ENCODE peak calls at places on chromosomes 11 and 22, in six cellular contexts. K, O, E, Q, D and F are unnamed samples.

GRCh38 chr22:38710866-38711265 is 5.1 kb downstream of the GTPBP1 start:
- DNase-seq in K (no peak), O (no peak), E (no peak), Q (no peak), D (no peak), F (no peak)

GRCh38 chr11:92316410-92316809 is 91.8 kb downstream of the FAT3 start:
- DNase-seq in K (no peak), O (no peak), E (no peak), Q (no peak), D (no peak), F (no peak)

GRCh38 chr11:44577231-44577834 is 11.9 kb downstream of the CD82 start:
- DNase-seq in K (no peak), O (no peak), E (no peak), Q (no peak), D (no peak), F (no peak)

GRCh38 chr11:103091441-103091809 is 535 bp downstream of the DCUN1D5 start:
- DNase-seq in K (peak), O (peak), E (peak), Q (peak), D (peak), F (peak)

GRCh38 chr11:70641366-70641765 is 243.0 kb downstream of the CTTN start:
- DNase-seq in K (no peak), O (no peak), E (no peak), Q (no peak), D (no peak), F (no peak)

GRCh38 chr11:112761911-112762685 is 199.1 kb upstream of the NCAM1 start:
- DNase-seq in K (no peak), O (no peak), E (no peak), Q (no peak), D (no peak), F (no peak)

GRCh38 chr11:45179686-45180085 is 33.2 kb downstream of the PRDM11 start:
- DNase-seq in K (no peak), O (no peak), E (no peak), Q (no peak), D (no peak), F (no peak)

GRCh38 chr11:770642-771616 is 6.4 kb downstream of the GATD1 start:
- DNase-seq in K (no peak), O (no peak), E (no peak), Q (no peak), D (no peak), F (no peak)

GRCh38 chr11:44564653-44565007 is 833 bp upstream of the CD82 start:
- DNase-seq in K (no peak), O (peak), E (no peak), Q (peak), D (peak), F (peak)

GRCh38 chr22:41256898-41257260 is 16.1 kb upstream of the CHADL start:
- DNase-seq in K (no peak), O (peak), E (no peak), Q (no peak), D (no peak), F (no peak)

GRCh38 chr11:108592591-108593213 is 866 bp downstream of the EXPH5 start:
- DNase-seq in K (peak), O (no peak), E (peak), Q (no peak), D (peak), F (peak)

GRCh38 chr11:70735976-70736375 is 337.6 kb downstream of the CTTN start:
- DNase-seq in K (no peak), O (no peak), E (no peak), Q (no peak), D (no peak), F (no peak)

GRCh38 chr11:115301029-115301428 is 203.2 kb downstream of the CADM1 start:
- DNase-seq in K (no peak), O (no peak), E (no peak), Q (no peak), D (peak), F (no peak)

GRCh38 chr11:65003282-65003681 is 6.5 kb upstream of the BATF2 start:
- DNase-seq in K (no peak), O (peak), E (no peak), Q (no peak), D (peak), F (peak)

GRCh38 chr11:43830928-43831440 is 49.6 kb upstream of the ALKBH3 start:
- DNase-seq in K (peak), O (peak), E (no peak), Q (peak), D (peak), F (no peak)

GRCh38 chr11:47099213-47099917 is 77.3 kb downstream of the ARFGAP2 start:
- DNase-seq in K (no peak), O (no peak), E (no peak), Q (no peak), D (no peak), F (no peak)

GRCh38 chr11:6357222-6357621 is 33.1 kb upstream of the SMPD1 start:
- DNase-seq in K (no peak), O (peak), E (no peak), Q (peak), D (peak), F (peak)